ENCODE peak calls at places on chromosomes 3 and 15, in ten cellular contexts. P is stomach, G is lung, K is epithelial cell of esophagus, T is OCI-LY7, O is endodermal cell, W is retinal pigment epithelial cell, F is BJ, H is left lung, D is AG09309. Z is an unnamed sample.

GRCh38 chr15:78811124-78811824 is at the start of gene ADAMTS7:
- DNase-seq in P (peak), H (peak), O (peak), K (peak), F (no peak), G (peak), T (peak), D (no peak), W (no peak), Z (peak)

GRCh38 chr15:50675524-50676144 is 11.0 kb downstream of the TRPM7 start:
- DNase-seq in G (no peak), H (no peak), P (no peak), K (peak), W (no peak), F (no peak), O (no peak), D (no peak), T (peak), Z (no peak)

GRCh38 chr3:52237659-52238172 is 1.2 kb downstream of the TWF2 start:
- DNase-seq in D (peak), G (peak), P (peak), T (no peak), K (peak), O (peak), H (peak), W (no peak), F (peak), Z (peak)

GRCh38 chr15:73320619-73321180 is 48.1 kb downstream of the HCN4 start:
- DNase-seq in H (no peak), W (no peak), O (no peak), P (no peak), F (no peak), T (no peak), G (no peak), D (no peak), K (no peak), Z (no peak)

GRCh38 chr15:75902129-75902557 is 1.5 kb upstream of the FBXO22 start:
- DNase-seq in G (no peak), O (peak), T (no peak), W (no peak), D (no peak), H (no peak), P (no peak), K (no peak), F (no peak), Z (no peak)

GRCh38 chr3:50288387-50289007 is 3.7 kb downstream of the IFRD2 start:
- DNase-seq in G (no peak), F (no peak), K (no peak), O (peak), P (no peak), W (no peak), T (no peak), H (no peak), D (no peak), Z (no peak)

GRCh38 chr15:67564590-67565345 is 22.3 kb downstream of the MAP2K5 start:
- DNase-seq in K (no peak), T (no peak), D (no peak), F (no peak), G (no peak), W (no peak), P (no peak), H (no peak), O (no peak), Z (no peak)

GRCh38 chr3:156674046-156674910 is at the start of gene TIPARP:
- DNase-seq in F (peak), T (peak), P (peak), G (peak), D (peak), O (peak), H (peak), K (peak), W (peak), Z (peak)

GRCh38 chr15:63374686-63375520 is 6.7 kb downstream of the CA12 start:
- DNase-seq in O (no peak), F (no peak), D (no peak), G (no peak), T (no peak), K (peak), P (peak), W (peak), H (peak), Z (no peak)

GRCh38 chr3:72523409-72524172 is 324.7 kb downstream of the SHQ1 start:
- DNase-seq in O (no peak), G (peak), K (no peak), F (no peak), T (peak), H (no peak), P (no peak), D (no peak), W (no peak), Z (no peak)

GRCh38 chr15:31269961-31270575 is 56.6 kb upstream of the KLF13 start:
- DNase-seq in K (no peak), F (no peak), H (no peak), D (no peak), W (no peak), G (no peak), O (no peak), T (no peak), P (peak), Z (no peak)

GRCh38 chr15:65638107-65638506 is 16.4 kb downstream of the SLC24A1 start:
- DNase-seq in D (no peak), K (no peak), O (peak), P (no peak), G (no peak), T (no peak), H (peak), W (no peak), F (no peak), Z (no peak)

GRCh38 chr3:126923423-126923822 is 59.5 kb upstream of the PLXNA1 start:
- DNase-seq in G (no peak), T (no peak), P (no peak), K (no peak), W (no peak), D (no peak), O (no peak), F (no peak), H (no peak), Z (no peak)

GRCh38 chr15:95018888-95019545 is 787.7 kb downstream of the MCTP2 start:
- DNase-seq in K (peak), O (peak), H (no peak), W (peak), G (no peak), P (no peak), F (no peak), T (no peak), D (no peak), Z (peak)

GRCh38 chr3:172074578-172074977 is 35.2 kb downstream of the FNDC3B start:
- DNase-seq in W (no peak), F (no peak), K (no peak), P (no peak), O (no peak), H (no peak), G (no peak), D (no peak), T (no peak), Z (no peak)

GRCh38 chr3:15300318-15301078 is 31.9 kb downstream of the SH3BP5 start:
- DNase-seq in D (peak), H (no peak), P (no peak), O (no peak), G (no peak), F (no peak), K (peak), T (no peak), W (no peak), Z (peak)

GRCh38 chr3:148866261-148866660 is 1.2 kb downstream of the CPA3 start:
- DNase-seq in F (no peak), D (peak), P (no peak), T (no peak), O (no peak), H (no peak), G (no peak), W (peak), K (no peak), Z (no peak)

GRCh38 chr3:56467108-56467507 is 1.2 kb downstream of the ERC2 start:
- DNase-seq in W (peak), P (peak), F (no peak), T (no peak), G (peak), H (no peak), O (peak), K (peak), D (no peak), Z (peak)

DNA sequence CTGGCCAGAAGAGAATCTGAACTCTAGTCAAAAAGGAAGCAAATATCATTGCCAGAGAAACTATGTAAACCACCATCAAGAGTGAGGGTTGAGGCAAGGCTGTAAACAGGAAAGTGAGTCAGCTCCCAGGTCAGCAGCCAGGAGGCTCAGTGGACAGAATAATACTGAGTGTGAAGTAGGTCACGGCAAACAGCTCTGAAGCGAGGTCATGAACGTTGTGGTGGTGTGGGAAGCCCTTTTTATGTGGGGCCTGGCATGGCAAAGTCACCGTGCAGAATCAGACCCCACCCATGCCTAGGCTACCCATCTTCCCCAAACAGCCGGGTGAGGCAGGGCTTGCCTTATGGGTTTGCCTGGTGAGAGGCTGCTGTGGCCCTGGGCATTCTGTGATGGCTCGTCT is 43.9 kb downstream of the THBS1 start:
- DNase-seq in D (peak), G (no peak), H (no peak), K (peak), P (peak), T (no peak), F (peak), O (no peak), W (peak), Z (peak)
- TF ChIP-seq CTCF in D (no peak), G (no peak), H (no peak), K (no peak), P (no peak), T (no peak), F (peak), O (no peak), W (peak), Z (no peak)

GRCh38 chr3:194396561-194396896 is 2.5 kb downstream of the GP5 start:
- DNase-seq in K (no peak), D (no peak), F (no peak), T (no peak), P (no peak), W (no peak), H (no peak), O (no peak), G (no peak), Z (no peak)
- H3K4me3 ChIP-seq in K (no peak), D (peak), F (no peak), T (no peak), P (peak), W (no peak), H (no peak), O (no peak), G (no peak), Z (no peak)

GRCh38 chr3:139288266-139288821 is 55.5 kb upstream of the MRPS22 start:
- DNase-seq in P (peak), F (no peak), O (no peak), G (no peak), K (no peak), T (no peak), D (no peak), W (no peak), H (no peak), Z (no peak)
- TF ChIP-seq CTCF in P (no peak), F (peak), O (no peak), G (no peak), K (no peak), T (no peak), D (peak), W (peak), H (no peak), Z (no peak)

DNA sequence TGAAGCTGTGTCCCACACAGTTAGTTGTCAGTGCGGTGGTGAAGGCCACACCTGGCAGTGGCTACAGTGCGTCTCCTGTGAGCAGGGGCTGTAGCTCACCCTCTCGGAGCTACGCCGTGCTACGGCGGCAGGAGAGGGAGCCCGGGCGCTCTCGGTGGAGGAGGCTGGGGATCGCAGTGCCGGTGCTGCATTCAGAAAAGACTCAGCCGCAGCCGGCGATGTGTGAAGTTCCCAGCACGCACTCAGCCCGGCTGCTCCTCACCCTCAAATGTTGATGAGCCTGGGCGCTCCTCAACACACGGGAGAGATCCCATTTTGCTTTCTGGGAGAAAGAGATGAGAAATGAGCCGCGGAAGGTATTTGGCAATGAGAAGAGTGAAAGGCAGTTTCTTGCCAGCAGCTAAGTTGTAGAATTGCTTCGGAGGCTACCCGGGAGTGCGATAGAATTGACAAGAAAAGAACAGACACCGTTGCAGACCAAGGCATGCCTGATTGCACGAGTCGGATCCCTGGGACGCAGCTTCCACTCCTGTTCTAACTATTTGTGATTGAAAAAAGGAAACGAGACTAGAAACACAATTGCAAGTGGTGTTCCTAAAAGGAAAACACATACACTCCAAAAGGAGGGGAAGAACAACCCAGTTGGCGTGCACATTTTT is at the start of gene UNC13C:
- DNase-seq in P (peak), K (peak), F (no peak), W (no peak), O (peak), G (no peak), D (no peak), T (no peak), H (peak), Z (no peak)
- H3K4me3 ChIP-seq in P (peak), K (peak), F (no peak), W (no peak), O (peak), G (no peak), D (no peak), T (no peak), H (no peak), Z (peak)

DNA sequence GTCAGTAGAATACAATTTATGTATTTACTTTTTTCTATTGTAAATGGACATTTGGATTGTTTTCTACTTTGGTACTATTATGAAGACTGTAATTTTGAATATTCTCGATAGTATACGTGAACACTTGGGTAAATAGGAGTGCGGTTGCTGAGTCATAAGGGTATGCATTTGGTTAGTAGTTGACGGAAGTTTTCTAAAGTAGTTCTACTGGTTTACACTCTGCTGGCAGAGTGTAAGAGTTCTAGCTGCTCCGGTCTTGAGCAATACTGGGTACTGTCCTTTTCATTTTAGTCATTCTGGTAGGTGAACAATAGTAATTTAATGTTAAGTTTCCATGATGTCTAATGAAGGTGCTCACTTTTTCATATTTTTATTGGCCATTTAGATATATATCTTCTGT is 70.0 kb downstream of the MEF2A start:
- DNase-seq in H (no peak), D (no peak), O (no peak), K (peak), P (no peak), G (no peak), W (no peak), F (no peak), T (no peak), Z (no peak)
- TF ChIP-seq CTCF in H (no peak), D (no peak), O (no peak), K (no peak), P (no peak), G (no peak), W (no peak), F (no peak), T (no peak), Z (no peak)

GRCh38 chr3:40476478-40477470 is at the start of gene ZNF619:
- DNase-seq in T (no peak), G (peak), D (peak), W (peak), P (peak), F (peak), O (peak), K (peak), H (peak), Z (no peak)

GRCh38 chr3:40477671-40478070 is 749 bp downstream of the ZNF619 start:
- DNase-seq in G (no peak), K (peak), T (no peak), H (no peak), F (no peak), O (no peak), P (no peak), D (no peak), W (no peak), Z (no peak)
- H3K4me3 ChIP-seq in G (no peak), K (peak), T (no peak), H (peak), F (peak), O (peak), P (peak), D (peak), W (peak), Z (peak)